ENCODE peak calls at places on chromosomes 13 and 19, in four cellular contexts. F, U, G and K are unnamed samples.

GRCh38 chr13:42378383-42378780 is 106.4 kb downstream of the AKAP11 start:
- DNase-seq in G (no peak), F (no peak), U (no peak), K (no peak)

GRCh38 chr19:2607712-2608601 is 94.5 kb downstream of the GNG7 start:
- DNase-seq in F (no peak), G (no peak), U (no peak), K (no peak)

GRCh38 chr13:110716235-110716505 is 2.7 kb downstream of the ING1 start:
- DNase-seq in G (peak; percentile 51), U (no peak), F (no peak), K (no peak)

GRCh38 chr19:29537601-29538000 is 11.8 kb downstream of the VSTM2B start:
- DNase-seq in F (no peak), G (peak; percentile 4), U (no peak), K (peak; percentile 58)

GRCh38 chr19:7292950-7293794 is 1.0 kb downstream of the INSR start:
- DNase-seq in U (no peak), G (peak; percentile 41), F (peak; percentile 40), K (peak; percentile 80)

GRCh38 chr13:24040835-24041234 is 119.7 kb upstream of the SPATA13 start:
- DNase-seq in F (no peak), G (no peak), U (no peak), K (no peak)

GRCh38 chr19:51637362-51637978 is 7.3 kb upstream of the SIGLEC5 start:
- DNase-seq in F (no peak), U (no peak), G (no peak), K (no peak)

GRCh38 chr19:7789447-7789846 is 26.4 kb downstream of the CLEC4M start:
- DNase-seq in F (no peak), U (no peak), G (no peak), K (no peak)

GRCh38 chr19:16135410-16136127 is 7.9 kb upstream of the HSH2D start:
- DNase-seq in F (no peak), G (no peak), U (no peak), K (no peak)

GRCh38 chr13:37289212-37289935 is 183.9 kb upstream of the CSNK1A1L start:
- DNase-seq in G (peak; percentile 56), F (no peak), U (no peak), K (no peak)

GRCh38 chr19:51576850-51577249 is 5.8 kb downstream of the ZNF175 start:
- DNase-seq in F (no peak), G (no peak), U (no peak), K (no peak)

GRCh38 chr19:41701401-41702075 is 6.9 kb upstream of the CEACAM5 start:
- DNase-seq in F (no peak), U (no peak), G (peak; percentile 31), K (no peak)

GRCh38 chr13:75705395-75705794 is 69.3 kb downstream of the LMO7 start:
- DNase-seq in F (no peak), U (peak; percentile 85), G (no peak), K (no peak)

GRCh38 chr13:98827449-98827848 is 75.0 kb upstream of the SLC15A1 start:
- DNase-seq in F (no peak), G (no peak), U (no peak), K (no peak)

GRCh38 chr13:66329988-66330429 is 900.1 kb downstream of the PCDH9 start:
- DNase-seq in U (peak; percentile 37), G (no peak), F (no peak), K (no peak)

GRCh38 chr19:30333291-30334065 is 38.7 kb upstream of the ZNF536 start:
- DNase-seq in U (no peak), F (no peak), G (no peak), K (peak; percentile 29)

GRCh38 chr19:10408511-10409291 is 5.4 kb upstream of the CDC37 start:
- DNase-seq in F (no peak), U (no peak), G (no peak), K (no peak)

GRCh38 chr13:106423530-106423929 is 111.9 kb downstream of the EFNB2 start:
- DNase-seq in U (no peak), F (no peak), G (no peak), K (no peak)

GRCh38 chr13:64640002-64640401 is 2590.1 kb downstream of the PCDH9 start:
- DNase-seq in F (no peak), G (no peak), U (peak; percentile 31), K (no peak)

GRCh38 chr13:109211616-109212015 is 574.8 kb downstream of the IRS2 start:
- DNase-seq in F (no peak), U (no peak), G (no peak), K (no peak)

GRCh38 chr19:58364127-58364526 is 1.6 kb upstream of the ZNF497 start:
- DNase-seq in U (no peak), G (no peak), F (no peak), K (no peak)

GRCh38 chr13:80276371-80277289 is 64.3 kb downstream of the SPRY2 start:
- DNase-seq in U (peak; percentile 23), G (no peak), F (peak; percentile 27), K (no peak)

GRCh38 chr13:102686024-102686423 is 8.8 kb downstream of the METTL21C start:
- DNase-seq in F (no peak), G (no peak), U (no peak), K (no peak)

GRCh38 chr13:30457306-30457891 is 8.3 kb downstream of the HMGB1 start:
- DNase-seq in F (no peak), G (no peak), U (no peak), K (no peak)

GRCh38 chr19:7637374-7638256 is 705 bp downstream of the STXBP2 start:
- DNase-seq in U (no peak), F (no peak), G (peak; percentile 73), K (no peak)

GRCh38 chr13:99935772-99936171 is 35.8 kb downstream of the ZIC5 start:
- DNase-seq in G (no peak), U (no peak), F (no peak), K (no peak)

GRCh38 chr13:49086711-49087110 is 111.0 kb downstream of the FNDC3A start:
- DNase-seq in U (peak; percentile 76), G (no peak), F (no peak), K (no peak)

GRCh38 chr19:10603084-10603872 is 16.2 kb upstream of the AP1M2 start:
- DNase-seq in G (peak; percentile 57), U (no peak), F (peak; percentile 56), K (peak; percentile 81)

GRCh38 chr19:33399745-33400681 is 26.5 kb downstream of the CEBPG start:
- DNase-seq in U (no peak), G (no peak), F (no peak), K (no peak)

GRCh38 chr19:17931532-17932191 is 1.2 kb upstream of the CCDC124 start:
- DNase-seq in U (no peak), F (no peak), G (no peak), K (no peak)
- H3K4me3 ChIP-seq in U (no peak overlapping the region), F (peak overlapping the region; percentile 92), G (peak overlapping the region; percentile 78), K (peak overlapping the region; percentile 85)

GRCh38 chr13:114283581-114283980 is 2.2 kb downstream of the UPF3A start:
- DNase-seq in F (no peak), G (no peak), U (peak; percentile 23), K (peak; percentile 8)
- H3K4me1 ChIP-seq in F (peaks cover 11% of the 10 kb centered on the region), G (peaks cover 43% of the 10 kb centered on the region), U (peaks cover 4% of the 10 kb centered on the region), K (peaks cover 40% of the 10 kb centered on the region)

GRCh38 chr19:55062735-55063491 is at the start of gene RDH13:
- DNase-seq in U (peak; percentile 96), G (peak; percentile 97), F (peak; percentile 96), K (peak; percentile 98)
- TF ChIP-seq POLR2A in U (no peak), G (no peak), F (peak; percentile 64), K (no peak)

DNA sequence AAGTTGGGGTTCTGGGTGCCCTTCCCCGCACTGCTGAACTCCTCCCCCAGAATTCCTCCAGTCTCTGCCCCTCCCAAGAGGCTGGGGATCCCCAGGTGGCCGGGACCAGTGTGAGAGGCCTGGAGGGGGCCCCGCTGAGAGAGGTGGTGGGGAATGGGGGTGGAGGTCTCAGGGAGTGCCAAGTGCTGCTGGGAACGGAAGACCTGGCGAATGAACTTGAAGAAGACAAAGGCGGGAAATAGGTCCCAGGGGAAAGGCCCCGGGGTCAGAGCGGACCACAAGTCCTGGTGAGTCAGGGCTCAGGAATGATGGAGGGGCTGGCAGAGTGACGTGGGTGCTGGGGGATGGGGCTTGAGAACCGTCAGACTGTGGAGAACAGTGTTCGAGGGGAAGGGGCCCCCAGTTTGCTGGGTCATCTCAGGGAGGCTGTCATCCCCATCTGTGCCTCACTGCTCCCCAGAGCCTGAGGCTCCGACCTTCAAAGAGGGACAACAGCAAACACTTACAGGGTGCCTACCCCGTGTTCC is 15.8 kb upstream of the SEMA6B start:
- DNase-seq in F (peak; percentile 86), U (peak; percentile 89), G (no peak), K (no peak)
- H3K4me3 ChIP-seq in F (no peak overlapping the region), U (no peak overlapping the region), G (no peak overlapping the region), K (no peak overlapping the region)

GRCh38 chr19:38712161-38712748 is 32.0 kb downstream of the CAPN12 start:
- DNase-seq in G (no peak), F (no peak), U (no peak), K (no peak)

GRCh38 chr19:38711726-38712153 is 32.5 kb downstream of the CAPN12 start:
- DNase-seq in U (peak; percentile 97), G (no peak), F (no peak), K (no peak)

GRCh38 chr19:38710416-38710702 is 33.9 kb downstream of the CAPN12 start:
- DNase-seq in U (no peak), G (no peak), F (no peak), K (no peak)

GRCh38 chr19:38709671-38710415 is 34.4 kb downstream of the CAPN12 start:
- DNase-seq in G (no peak), F (no peak), U (no peak), K (no peak)

DNA sequence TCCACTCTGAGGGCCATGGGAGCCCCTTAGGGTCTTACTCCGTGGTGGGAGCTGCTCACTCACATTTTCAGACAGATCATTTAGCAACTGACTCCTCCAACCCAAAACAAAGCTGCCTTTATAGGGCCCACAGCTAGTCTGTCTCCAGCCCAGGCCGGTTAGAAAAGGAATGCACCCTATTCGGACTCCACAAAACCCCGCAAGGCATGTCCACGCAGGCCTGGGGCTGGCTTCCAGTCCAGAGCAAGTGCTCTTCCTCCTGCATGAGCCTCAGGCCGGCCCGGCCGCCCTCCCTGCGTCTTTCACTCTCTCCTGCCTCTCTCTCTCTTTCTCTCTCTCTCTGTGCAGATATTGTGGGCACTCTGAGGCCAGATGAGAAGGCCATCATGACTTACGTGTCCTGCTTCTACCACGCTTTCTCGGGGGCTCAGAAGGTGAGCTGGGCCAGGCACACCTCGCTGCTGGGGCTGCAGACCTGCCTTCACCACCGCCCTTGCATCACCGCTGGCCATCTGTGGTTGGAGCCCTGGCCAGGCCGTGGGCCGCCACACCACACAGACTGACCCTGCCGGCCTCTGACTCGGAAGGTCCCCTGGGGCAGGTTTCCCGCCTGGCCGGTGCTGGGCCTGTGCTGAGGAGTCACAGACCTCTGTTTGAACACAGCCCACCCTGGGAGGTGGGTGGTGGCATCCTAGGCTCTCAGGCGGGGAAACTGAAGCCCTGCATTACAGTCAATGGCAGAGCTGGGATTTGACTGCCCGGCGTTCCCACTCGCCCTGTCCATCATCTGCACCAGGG is 33.1 kb downstream of the CAPN12 start:
- DNase-seq in G (no peak), U (no peak), F (no peak), K (no peak)
- H3K4me1 ChIP-seq in G (peaks cover 99% of the 10 kb centered on the region), U (peaks cover 45% of the 10 kb centered on the region), F (peaks cover 83% of the 10 kb centered on the region), K (peaks cover 72% of the 10 kb centered on the region)

GRCh38 chr19:50475101-50475568 is 1.2 kb upstream of the EMC10 start:
- DNase-seq in F (no peak), G (no peak), U (no peak), K (no peak)

GRCh38 chr19:50475736-50476223 is 527 bp upstream of the EMC10 start:
- DNase-seq in G (no peak), F (no peak), U (no peak), K (no peak)

GRCh38 chr19:50477751-50478515 is 1.3 kb upstream of the GARIN5A start:
- DNase-seq in U (no peak), G (no peak), F (no peak), K (no peak)

GRCh38 chr19:50476943-50477264 is 256 bp upstream of the GARIN5A start:
- DNase-seq in G (no peak), F (no peak), U (no peak), K (no peak)

GRCh38 chr19:50476224-50476942 is at the start of the genes EMC10 and GARIN5A:
- DNase-seq in G (peak; percentile 94), F (peak; percentile 90), U (peak; percentile 94), K (peak; percentile 93)
- TF ChIP-seq POLR2A in G (no peak), F (peak; percentile 74), U (peak; percentile 80), K (peak; percentile 4)